ENCODE peak calls at places on chromosomes 12 and 14, in nine cellular contexts. One of them, this sample, is unnamed.

GRCh38 chr12:124321040-124321481 is 26.2 kb downstream of the RFLNA start:
- DNase-seq in ovary: peak
- DNase-seq in bronchial epithelial cell: peak
- DNase-seq in endodermal cell: peak
- DNase-seq in HFF-Myc: peak
- DNase-seq in lower leg skin: peak
- DNase-seq in HCT116: no peak
- DNase-seq in HepG2: peak
- DNase-seq in GM23338: peak
- DNase-seq in this sample: peak

GRCh38 chr12:128969480-128970055 is 116.3 kb downstream of the GLT1D1 start:
- DNase-seq in ovary: no peak
- DNase-seq in bronchial epithelial cell: no peak
- DNase-seq in HFF-Myc: no peak
- DNase-seq in endodermal cell: peak
- DNase-seq in HepG2: no peak
- DNase-seq in HCT116: no peak
- DNase-seq in lower leg skin: no peak
- DNase-seq in GM23338: peak
- DNase-seq in this sample: no peak

GRCh38 chr12:104286538-104287482 is 16.7 kb upstream of the EID3 start:
- DNase-seq in bronchial epithelial cell: peak
- DNase-seq in lower leg skin: peak
- DNase-seq in endodermal cell: peak
- DNase-seq in GM23338: peak
- DNase-seq in HepG2: peak
- DNase-seq in HCT116: peak
- DNase-seq in HFF-Myc: peak
- DNase-seq in ovary: peak
- DNase-seq in this sample: peak

GRCh38 chr12:15014708-15015107 is 41.9 kb downstream of the PDE6H start:
- DNase-seq in ovary: no peak
- DNase-seq in HFF-Myc: no peak
- DNase-seq in bronchial epithelial cell: no peak
- DNase-seq in HepG2: no peak
- DNase-seq in endodermal cell: no peak
- DNase-seq in GM23338: no peak
- DNase-seq in HCT116: no peak
- DNase-seq in lower leg skin: no peak
- DNase-seq in this sample: no peak

GRCh38 chr12:44873898-44874297 is 2.2 kb downstream of the NELL2 start:
- DNase-seq in HepG2: no peak
- DNase-seq in GM23338: peak
- DNase-seq in bronchial epithelial cell: no peak
- DNase-seq in endodermal cell: no peak
- DNase-seq in lower leg skin: no peak
- DNase-seq in ovary: no peak
- DNase-seq in HCT116: peak
- DNase-seq in HFF-Myc: no peak
- DNase-seq in this sample: peak

GRCh38 chr12:57795354-57795753 is 12.8 kb downstream of the TSFM start:
- DNase-seq in lower leg skin: no peak
- DNase-seq in HCT116: no peak
- DNase-seq in endodermal cell: no peak
- DNase-seq in ovary: no peak
- DNase-seq in bronchial epithelial cell: peak
- DNase-seq in HepG2: no peak
- DNase-seq in HFF-Myc: no peak
- DNase-seq in GM23338: no peak
- DNase-seq in this sample: no peak

GRCh38 chr12:26987634-26988424 is 26.4 kb downstream of the TM7SF3 start:
- DNase-seq in lower leg skin: no peak
- DNase-seq in endodermal cell: no peak
- DNase-seq in GM23338: no peak
- DNase-seq in bronchial epithelial cell: no peak
- DNase-seq in HepG2: no peak
- DNase-seq in HCT116: no peak
- DNase-seq in HFF-Myc: peak
- DNase-seq in ovary: no peak
- DNase-seq in this sample: peak

GRCh38 chr14:23646648-23647549 is 10.7 kb downstream of the DHRS2 start:
- DNase-seq in GM23338: no peak
- DNase-seq in HFF-Myc: no peak
- DNase-seq in HCT116: no peak
- DNase-seq in endodermal cell: no peak
- DNase-seq in ovary: no peak
- DNase-seq in HepG2: peak
- DNase-seq in lower leg skin: no peak
- DNase-seq in bronchial epithelial cell: no peak
- DNase-seq in this sample: peak

GRCh38 chr14:89618309-89618708 is 201.3 kb upstream of the FOXN3 start:
- DNase-seq in endodermal cell: no peak
- DNase-seq in lower leg skin: no peak
- DNase-seq in HepG2: peak
- DNase-seq in HCT116: no peak
- DNase-seq in GM23338: no peak
- DNase-seq in ovary: no peak
- DNase-seq in HFF-Myc: no peak
- DNase-seq in bronchial epithelial cell: peak
- DNase-seq in this sample: no peak

GRCh38 chr12:21476949-21477348 is 24.5 kb downstream of the RECQL start:
- DNase-seq in bronchial epithelial cell: peak
- DNase-seq in GM23338: no peak
- DNase-seq in ovary: no peak
- DNase-seq in HepG2: no peak
- DNase-seq in lower leg skin: no peak
- DNase-seq in HCT116: no peak
- DNase-seq in endodermal cell: no peak
- DNase-seq in HFF-Myc: no peak
- DNase-seq in this sample: peak

GRCh38 chr14:94484476-94484875 is 8.5 kb upstream of the SERPINA9 start:
- DNase-seq in HFF-Myc: no peak
- DNase-seq in endodermal cell: no peak
- DNase-seq in HCT116: no peak
- DNase-seq in lower leg skin: no peak
- DNase-seq in ovary: no peak
- DNase-seq in HepG2: no peak
- DNase-seq in bronchial epithelial cell: no peak
- DNase-seq in GM23338: no peak
- DNase-seq in this sample: no peak

GRCh38 chr12:53645191-53645590 is 19.0 kb upstream of the ATF7 start:
- DNase-seq in HepG2: no peak
- DNase-seq in bronchial epithelial cell: no peak
- DNase-seq in GM23338: no peak
- DNase-seq in ovary: no peak
- DNase-seq in HFF-Myc: no peak
- DNase-seq in endodermal cell: no peak
- DNase-seq in lower leg skin: no peak
- DNase-seq in HCT116: no peak
- DNase-seq in this sample: no peak

GRCh38 chr14:30767624-30768023 is 106.7 kb upstream of the COCH start:
- DNase-seq in HepG2: no peak
- DNase-seq in GM23338: no peak
- DNase-seq in HCT116: no peak
- DNase-seq in endodermal cell: no peak
- DNase-seq in lower leg skin: no peak
- DNase-seq in ovary: no peak
- DNase-seq in bronchial epithelial cell: no peak
- DNase-seq in HFF-Myc: no peak
- DNase-seq in this sample: no peak

GRCh38 chr12:127613056-127613455 is 653.9 kb upstream of the TMEM132C start:
- DNase-seq in HCT116: no peak
- DNase-seq in lower leg skin: no peak
- DNase-seq in HFF-Myc: no peak
- DNase-seq in GM23338: no peak
- DNase-seq in bronchial epithelial cell: no peak
- DNase-seq in HepG2: no peak
- DNase-seq in ovary: no peak
- DNase-seq in endodermal cell: no peak
- DNase-seq in this sample: no peak

GRCh38 chr12:127607146-127607725 is 659.7 kb upstream of the TMEM132C start:
- DNase-seq in ovary: no peak
- DNase-seq in HFF-Myc: no peak
- DNase-seq in HepG2: no peak
- DNase-seq in HCT116: no peak
- DNase-seq in lower leg skin: no peak
- DNase-seq in endodermal cell: peak
- DNase-seq in GM23338: no peak
- DNase-seq in bronchial epithelial cell: no peak
- DNase-seq in this sample: no peak
- H3K4me3 ChIP-seq in ovary: no peak
- H3K4me3 ChIP-seq in HFF-Myc: no peak
- H3K4me3 ChIP-seq in HepG2: no peak
- H3K4me3 ChIP-seq in HCT116: no peak
- H3K4me3 ChIP-seq in lower leg skin: no peak
- H3K4me3 ChIP-seq in endodermal cell: peak
- H3K4me3 ChIP-seq in GM23338: no peak
- H3K4me3 ChIP-seq in bronchial epithelial cell: no peak
- H3K4me3 ChIP-seq in this sample: no peak

GRCh38 chr14:60331201-60332045 is 82.4 kb downstream of the PPM1A start:
- DNase-seq in HepG2: peak
- DNase-seq in lower leg skin: no peak
- DNase-seq in bronchial epithelial cell: peak
- DNase-seq in endodermal cell: peak
- DNase-seq in GM23338: peak
- DNase-seq in ovary: peak
- DNase-seq in HCT116: peak
- DNase-seq in HFF-Myc: no peak
- DNase-seq in this sample: peak

GRCh38 chr14:60332869-60333268 is 83.8 kb downstream of the PPM1A start:
- DNase-seq in HFF-Myc: no peak
- DNase-seq in GM23338: no peak
- DNase-seq in HepG2: no peak
- DNase-seq in ovary: no peak
- DNase-seq in bronchial epithelial cell: no peak
- DNase-seq in HCT116: no peak
- DNase-seq in endodermal cell: no peak
- DNase-seq in lower leg skin: no peak
- DNase-seq in this sample: no peak

GRCh38 chr14:60327447-60328331 is 78.7 kb downstream of the PPM1A start:
- DNase-seq in lower leg skin: no peak
- DNase-seq in HepG2: no peak
- DNase-seq in bronchial epithelial cell: no peak
- DNase-seq in GM23338: peak
- DNase-seq in HFF-Myc: no peak
- DNase-seq in HCT116: no peak
- DNase-seq in ovary: no peak
- DNase-seq in endodermal cell: peak
- DNase-seq in this sample: peak

GRCh38 chr14:60328588-60328987 is 79.6 kb downstream of the PPM1A start:
- DNase-seq in endodermal cell: peak
- DNase-seq in HFF-Myc: no peak
- DNase-seq in HepG2: no peak
- DNase-seq in lower leg skin: no peak
- DNase-seq in HCT116: no peak
- DNase-seq in bronchial epithelial cell: no peak
- DNase-seq in ovary: no peak
- DNase-seq in GM23338: peak
- DNase-seq in this sample: no peak

GRCh38 chr14:60332046-60332399 is 83.0 kb downstream of the PPM1A start:
- DNase-seq in HepG2: no peak
- DNase-seq in bronchial epithelial cell: no peak
- DNase-seq in lower leg skin: no peak
- DNase-seq in ovary: no peak
- DNase-seq in GM23338: no peak
- DNase-seq in HCT116: no peak
- DNase-seq in HFF-Myc: no peak
- DNase-seq in endodermal cell: no peak
- DNase-seq in this sample: no peak
- TF ChIP-seq CTCF in HepG2: no peak
- TF ChIP-seq CTCF in bronchial epithelial cell: no peak
- TF ChIP-seq CTCF in lower leg skin: no peak
- TF ChIP-seq CTCF in ovary: no peak
- TF ChIP-seq CTCF in GM23338: no peak
- TF ChIP-seq CTCF in HCT116: no peak
- TF ChIP-seq CTCF in HFF-Myc: no peak
- TF ChIP-seq CTCF in endodermal cell: no peak
- TF ChIP-seq CTCF in this sample: no peak

DNA sequence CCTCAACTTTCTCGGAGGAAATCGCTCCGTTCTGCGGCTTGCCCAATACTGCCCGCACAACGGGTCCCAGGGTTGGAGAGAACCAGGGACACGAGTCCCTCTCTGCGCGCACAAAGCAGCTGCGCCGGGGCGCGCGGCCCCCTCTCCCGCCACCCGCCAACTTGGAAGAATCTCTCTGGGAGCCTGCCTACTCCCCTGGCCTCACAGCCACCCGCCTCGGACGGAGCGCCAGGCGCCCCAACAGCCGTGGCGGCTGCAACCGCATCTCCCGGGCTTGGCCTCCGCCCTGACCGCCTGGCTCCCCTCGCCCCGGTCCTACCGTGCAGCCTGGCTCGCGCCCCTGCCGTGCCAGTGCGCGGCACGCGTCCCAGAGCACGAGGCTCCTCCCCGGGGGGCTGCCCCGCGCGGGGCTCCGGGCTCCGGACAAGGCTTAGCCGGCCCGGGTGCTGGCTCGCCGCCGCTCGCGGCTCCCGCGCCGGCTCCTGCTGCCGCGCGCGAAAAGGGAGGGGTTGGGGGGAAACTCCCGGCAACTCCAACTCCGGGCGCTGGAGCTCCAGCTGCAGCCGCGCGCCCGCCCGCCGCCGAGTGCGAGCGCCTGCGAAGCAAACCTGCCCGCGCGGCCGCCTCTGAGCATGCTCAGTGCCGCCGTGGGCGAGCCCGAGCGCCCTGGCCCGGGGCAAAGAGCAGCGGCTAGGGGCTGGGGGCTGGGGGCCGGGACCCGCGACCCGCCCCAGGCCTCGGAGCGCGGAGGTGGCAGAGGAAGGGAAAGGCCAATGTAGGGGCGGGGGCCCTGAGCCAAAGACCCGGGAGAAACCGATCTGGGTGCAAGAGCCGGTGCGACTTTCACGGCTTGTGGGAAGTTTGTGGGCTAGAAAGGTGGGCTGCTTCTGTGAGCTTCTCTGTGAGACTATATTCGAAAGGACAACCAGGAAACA is at the start of gene STXBP6:
- DNase-seq in bronchial epithelial cell: no peak
- DNase-seq in endodermal cell: peak
- DNase-seq in HCT116: no peak
- DNase-seq in HFF-Myc: no peak
- DNase-seq in HepG2: peak
- DNase-seq in GM23338: peak
- DNase-seq in lower leg skin: peak
- DNase-seq in ovary: peak
- DNase-seq in this sample: peak
- H3K4me3 ChIP-seq in bronchial epithelial cell: peak
- H3K4me3 ChIP-seq in endodermal cell: peak
- H3K4me3 ChIP-seq in HCT116: no peak
- H3K4me3 ChIP-seq in HFF-Myc: peak
- H3K4me3 ChIP-seq in HepG2: peak
- H3K4me3 ChIP-seq in GM23338: peak
- H3K4me3 ChIP-seq in lower leg skin: peak
- H3K4me3 ChIP-seq in ovary: peak
- H3K4me3 ChIP-seq in this sample: peak

DNA sequence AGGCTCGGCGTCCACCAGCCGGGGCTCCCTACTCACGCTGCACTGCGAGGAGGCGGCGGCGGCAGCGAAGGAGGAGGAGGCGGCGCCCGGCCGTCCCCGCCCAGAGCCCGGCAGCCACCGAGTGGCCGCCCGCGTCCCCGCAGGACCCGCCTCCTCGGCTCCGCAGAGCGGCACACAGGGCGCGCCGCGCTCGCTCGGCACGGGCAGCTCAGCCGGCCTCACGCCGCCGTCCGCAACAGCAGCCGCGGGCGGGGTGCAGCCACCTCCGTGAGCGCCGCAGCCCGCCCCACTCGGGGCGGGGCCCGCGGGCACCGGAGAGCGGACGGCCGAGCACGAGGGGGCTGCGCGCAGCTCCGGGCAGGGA is at the start of gene ATP2B1:
- DNase-seq in ovary: peak
- DNase-seq in GM23338: peak
- DNase-seq in endodermal cell: peak
- DNase-seq in bronchial epithelial cell: peak
- DNase-seq in HCT116: peak
- DNase-seq in HFF-Myc: no peak
- DNase-seq in lower leg skin: peak
- DNase-seq in HepG2: peak
- DNase-seq in this sample: peak
- TF ChIP-seq CTCF in ovary: no peak
- TF ChIP-seq CTCF in GM23338: no peak
- TF ChIP-seq CTCF in endodermal cell: no peak
- TF ChIP-seq CTCF in bronchial epithelial cell: peak
- TF ChIP-seq CTCF in HCT116: no peak
- TF ChIP-seq CTCF in HFF-Myc: no peak
- TF ChIP-seq CTCF in lower leg skin: no peak
- TF ChIP-seq CTCF in HepG2: no peak
- TF ChIP-seq CTCF in this sample: no peak

This sample was measured in foreskin fibroblast.